ENCODE peak calls at places on chromosomes 16 and 17, in four cellular contexts. V is activated naive CD4-positive, alpha-beta T cell treated with anti-CD3 and anti-CD28 coated beads, Interleukin-2, amount 50 U/mL, for 72 hours; R is T-cell; G is NCI-H1930. E is an unnamed sample.
A peak's percentile ranks its signal among the peaks of the same experiment; 100 is the strongest.

GRCh38 chr17:45086346-45086745 is 25.2 kb downstream of the NMT1 start:
- DNase-seq in V (no peak), R (no peak), G (no peak), E (no peak)

GRCh38 chr17:21286066-21286770 is 1.7 kb downstream of the MAP2K3 start:
- DNase-seq in V (no peak), R (no peak), G (no peak), E (no peak)

GRCh38 chr16:7391694-7392093 is 59.0 kb downstream of the RBFOX1 start:
- DNase-seq in V (no peak), R (no peak), G (no peak), E (no peak)

GRCh38 chr17:43661699-43662431 is at the start of gene MEOX1:
- DNase-seq in V (no peak), R (no peak), G (no peak), E (no peak)

GRCh38 chr17:62139141-62139540 is 74.1 kb upstream of the MED13 start:
- DNase-seq in V (no peak), R (no peak), G (no peak), E (no peak)

GRCh38 chr16:81005644-81006471 is 827 bp downstream of the CMC2 start:
- DNase-seq in V (no peak), R (no peak), G (no peak), E (no peak)

GRCh38 chr17:17358060-17358751 is 55.0 kb downstream of the NT5M start:
- DNase-seq in V (peak; percentile 33), R (no peak), G (no peak), E (no peak)

GRCh38 chr16:75588716-75589115 is 22.5 kb downstream of the GABARAPL2 start:
- DNase-seq in V (no peak), R (no peak), G (no peak), E (no peak)

GRCh38 chr17:49038138-49038537 is 41.0 kb downstream of the IGF2BP1 start:
- DNase-seq in V (no peak), R (no peak), G (no peak), E (no peak)

GRCh38 chr16:85329059-85329812 is 217.0 kb upstream of the CIBAR2 start:
- DNase-seq in V (no peak), R (no peak), G (peak; percentile 34), E (no peak)

GRCh38 chr16:70331588-70332358 is 14.9 kb upstream of the DDX19A start:
- DNase-seq in V (no peak), R (no peak), G (no peak), E (no peak)

GRCh38 chr16:88631384-88631783 is 7.0 kb upstream of the IL17C start:
- DNase-seq in V (no peak), R (no peak), G (no peak), E (no peak)

GRCh38 chr17:48547839-48548686 is 3.2 kb upstream of the HOXB2 start:
- DNase-seq in V (no peak), R (peak; percentile 36), G (peak; percentile 42), E (peak; percentile 34)

GRCh38 chr16:58028541-58029070 is 3.1 kb downstream of the MMP15 start:
- DNase-seq in V (no peak), R (no peak), G (no peak), E (no peak)

GRCh38 chr17:80960797-80961452 is 30.7 kb upstream of the CHMP6 start:
- DNase-seq in V (no peak), R (no peak), G (no peak), E (no peak)

GRCh38 chr17:71779482-71779881 is 341.3 kb upstream of the SOX9 start:
- DNase-seq in V (no peak), R (no peak), G (no peak), E (no peak)

GRCh38 chr16:24721830-24722238 is 7.6 kb upstream of the TNRC6A start:
- DNase-seq in V (no peak), R (no peak), G (no peak), E (no peak)

GRCh38 chr17:72529386-72529785 is 408.6 kb downstream of the SOX9 start:
- DNase-seq in V (no peak), R (no peak), G (no peak), E (no peak)

GRCh38 chr17:63716426-63716825 is 16.5 kb upstream of the LIMD2 start:
- DNase-seq in V (no peak), R (no peak), G (no peak), E (no peak)

GRCh38 chr17:28717578-28718316 is at the start of gene RAB34:
- DNase-seq in V (no peak), R (no peak), G (peak; percentile 67), E (no peak)

GRCh38 chr17:2181206-2181983 is 122.2 kb downstream of the SMG6 start:
- DNase-seq in V (no peak), R (no peak), G (no peak), E (no peak)